ENCODE peak calls at places on chromosomes 3 and 15, in five cellular contexts. D is fibroblast of pulmonary artery, Z is fibroblast of mammary gland, I is coronary artery, F is BJ. B is an unnamed sample.

GRCh38 chr3:88195951-88196434 is 46.2 kb downstream of the C3orf38 start:
- DNase-seq in Z (peak; percentile 56), F (no peak), I (no peak), D (peak; percentile 55), B (peak; percentile 74)

GRCh38 chr15:89781055-89781454 is 4.9 kb downstream of the MESP2 start:
- DNase-seq in I (no peak), F (no peak), D (no peak), Z (no peak), B (no peak)

GRCh38 chr3:146861262-146861661 is 256.1 kb upstream of the PLSCR5 start:
- DNase-seq in Z (no peak), F (no peak), D (no peak), I (no peak), B (no peak)

GRCh38 chr3:170196833-170197232 is 15.3 kb upstream of the PHC3 start:
- DNase-seq in Z (peak; percentile 43), F (no peak), I (no peak), D (no peak), B (no peak)

GRCh38 chr3:192892981-192893827 is 24.5 kb downstream of the MB21D2 start:
- DNase-seq in D (peak; percentile 77), Z (peak; percentile 91), I (no peak), F (no peak), B (peak; percentile 95)

GRCh38 chr15:66498501-66499386 is 1.2 kb upstream of the SNAPC5 start:
- DNase-seq in I (no peak), F (no peak), D (peak; percentile 69), Z (peak; percentile 59), B (no peak)

GRCh38 chr3:12224181-12225147 is 64.4 kb upstream of the PPARG start:
- DNase-seq in F (no peak), I (no peak), D (peak; percentile 96), Z (peak; percentile 99), B (peak; percentile 77)

GRCh38 chr3:13879102-13879945 is 547 bp downstream of the WNT7A start:
- DNase-seq in F (no peak), Z (no peak), D (no peak), I (peak; percentile 69), B (no peak)

GRCh38 chr15:66948294-66948693 is 117.1 kb upstream of the SMAD3 start:
- DNase-seq in D (no peak), F (no peak), Z (peak; percentile 68), I (peak; percentile 40), B (peak; percentile 51)

GRCh38 chr3:140216249-140216648 is 281.3 kb downstream of the CLSTN2 start:
- DNase-seq in D (no peak), Z (peak; percentile 17), I (no peak), F (no peak), B (no peak)

GRCh38 chr3:33277193-33277882 is at the start of gene FBXL2:
- DNase-seq in D (peak; percentile 71), F (peak; percentile 8), Z (peak; percentile 49), I (peak; percentile 76), B (peak; percentile 56)

GRCh38 chr3:122627301-122627700 is 49.9 kb downstream of the PARP15 start:
- DNase-seq in Z (no peak), F (no peak), I (no peak), D (no peak), B (no peak)

GRCh38 chr3:189123595-189124387 is 48.0 kb upstream of the TPRG1 start:
- DNase-seq in F (no peak), Z (no peak), I (no peak), D (peak; percentile 35), B (no peak)

GRCh38 chr15:85927936-85928537 is 133.3 kb upstream of the KLHL25 start:
- DNase-seq in D (no peak), Z (no peak), F (no peak), I (no peak), B (no peak)

DNA sequence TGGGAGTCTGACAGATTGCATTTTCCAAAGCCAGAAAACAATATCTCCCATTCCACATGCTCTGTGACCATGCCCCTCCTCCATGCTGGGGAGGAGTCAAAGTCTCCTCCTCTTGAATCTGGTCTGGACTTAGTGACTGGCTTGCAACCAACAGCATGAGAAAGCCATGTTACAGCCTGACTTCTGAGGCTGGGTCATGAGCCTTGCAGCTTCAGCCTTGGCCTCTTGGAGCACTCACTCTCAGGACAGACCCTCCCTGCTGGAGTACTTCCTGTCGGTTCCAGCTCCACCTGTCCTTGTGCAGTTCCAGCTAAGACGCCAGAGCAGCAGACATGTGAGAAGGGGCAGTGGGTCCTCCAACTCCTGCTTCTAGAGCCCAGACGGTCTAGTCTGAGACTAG is 49.7 kb upstream of the RBSN start:
- DNase-seq in Z (peak; percentile 33), I (no peak), F (no peak), D (peak; percentile 7), B (peak; percentile 1)
- TF ChIP-seq CTCF in Z (no peak), I (no peak), F (no peak), D (no peak), B (peak; percentile 16)

DNA sequence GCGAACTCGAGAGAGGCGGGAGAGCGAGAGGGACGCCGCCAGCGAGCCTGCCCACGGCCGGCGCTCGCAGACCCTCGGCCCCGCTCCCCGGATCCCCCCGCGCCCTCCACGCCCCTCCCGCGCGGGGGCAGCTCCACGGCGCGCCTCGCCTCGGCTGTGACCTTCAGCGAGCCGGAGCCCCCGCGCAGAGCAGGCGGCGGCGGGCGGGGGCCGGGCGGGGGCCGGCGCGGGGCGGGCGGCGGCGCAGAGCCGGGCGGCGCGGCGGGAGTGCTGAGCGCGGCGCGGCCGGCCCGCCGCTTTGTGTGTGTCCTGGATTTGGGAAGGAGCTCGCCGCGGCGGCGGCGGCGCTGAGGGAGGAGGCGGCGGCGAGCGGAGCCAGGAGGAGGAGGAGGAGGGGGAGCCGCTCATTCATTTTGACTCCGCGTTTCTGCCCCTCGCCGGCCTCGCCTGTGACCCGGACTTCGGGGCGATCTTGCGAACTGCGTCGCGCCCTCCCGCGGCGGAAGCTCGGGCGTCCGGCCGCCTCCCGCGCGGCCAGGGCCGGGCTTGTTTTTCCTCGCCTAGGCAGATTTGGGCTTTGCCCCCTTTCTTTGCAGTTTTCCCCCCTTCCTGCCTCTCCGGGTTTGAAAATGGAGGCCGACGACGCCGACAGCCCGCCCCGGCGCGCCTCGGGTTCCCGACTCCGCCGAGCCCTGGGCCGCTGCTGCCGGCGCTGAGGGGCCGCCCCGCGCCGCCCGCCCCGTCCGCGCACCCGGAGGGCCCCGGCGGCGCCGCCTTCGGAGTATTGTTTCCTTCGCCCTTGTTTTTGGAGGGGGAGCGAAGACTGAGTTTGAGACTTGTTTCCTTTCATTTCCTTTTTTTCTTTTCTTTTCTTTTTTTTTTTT is 557 bp downstream of the IGF1R start:
- DNase-seq in Z (peak; percentile 38), I (peak; percentile 76), F (no peak), D (peak; percentile 55), B (no peak)
- TF ChIP-seq CTCF in Z (no peak), I (no peak), F (peak; percentile 3), D (no peak), B (no peak)

GRCh38 chr3:190442240-190442639 is 7.5 kb downstream of the TMEM207 start:
- DNase-seq in D (no peak), Z (no peak), I (no peak), F (no peak), B (no peak)

GRCh38 chr3:190444036-190444435 is 5.7 kb downstream of the TMEM207 start:
- DNase-seq in Z (no peak), D (no peak), I (no peak), F (no peak), B (no peak)

GRCh38 chr3:190446492-190447301 is 3.0 kb downstream of the TMEM207 start:
- DNase-seq in F (no peak), D (no peak), Z (no peak), I (no peak), B (peak; percentile 29)

GRCh38 chr3:190444576-190445145 is 5.0 kb downstream of the TMEM207 start:
- DNase-seq in F (no peak), D (peak; percentile 8), Z (no peak), I (no peak), B (no peak)

GRCh38 chr3:190443257-190443656 is 6.4 kb downstream of the TMEM207 start:
- DNase-seq in F (no peak), D (peak; percentile 54), Z (peak; percentile 31), I (no peak), B (peak; percentile 31)
- TF ChIP-seq CTCF in F (peak; percentile 43), D (peak; percentile 48), Z (peak; percentile 49), I (no peak), B (peak; percentile 51)

GRCh38 chr15:54528021-54528420 is 549.8 kb downstream of the UNC13C start:
- DNase-seq in F (no peak), Z (no peak), D (no peak), I (no peak), B (no peak)
- TF ChIP-seq CTCF in F (no peak), Z (no peak), D (no peak), I (no peak), B (no peak)

GRCh38 chr3:196111939-196112386 is 30.1 kb upstream of the TFRC start:
- DNase-seq in F (no peak), I (no peak), Z (no peak), D (no peak), B (no peak)

GRCh38 chr3:196108075-196108743 is 26.3 kb upstream of the TFRC start:
- DNase-seq in D (no peak), Z (no peak), I (no peak), F (no peak), B (no peak)
- TF ChIP-seq CTCF in D (no peak), Z (no peak), I (no peak), F (no peak), B (no peak)

DNA sequence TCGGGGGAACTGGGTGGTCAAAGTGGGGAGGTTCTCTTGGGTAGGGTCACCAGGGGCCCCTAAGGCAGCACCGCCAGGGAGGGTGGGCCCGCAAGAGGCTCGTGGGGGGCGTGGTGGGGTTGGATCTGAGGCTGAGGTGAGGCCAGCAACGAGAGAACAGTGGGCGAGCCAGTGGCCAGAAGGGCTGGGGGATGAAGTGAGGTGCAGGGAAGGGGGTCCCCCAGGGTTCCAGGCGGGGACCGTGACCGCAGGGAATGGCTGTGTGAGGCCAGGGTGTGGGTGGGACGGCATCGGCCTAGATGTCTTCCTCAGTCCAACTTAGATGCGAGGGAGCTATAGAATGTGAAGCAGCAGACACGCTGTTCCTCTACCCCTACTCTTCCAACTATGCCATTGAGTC is 78.2 kb downstream of the SNRK start:
- DNase-seq in Z (no peak), F (no peak), D (no peak), I (no peak), B (no peak)
- TF ChIP-seq CTCF in Z (no peak), F (no peak), D (no peak), I (no peak), B (no peak)

B was measured in brain microvascular endothelial cell.